ENCODE peak calls at places on chromosomes 16 and 17, in six cellular contexts. S, H, J, E, V and G are unnamed samples. For H3K36me3 and H3K27me3, the result is how much of the 10 kb centered on the place peaks cover.

GRCh38 chr16:1152651-1153259 is at the start of gene CACNA1H:
- DNase-seq in S (peak), H (no peak), J (no peak), E (peak), V (no peak), G (no peak)

GRCh38 chr17:48613862-48614694 is 1.0 kb downstream of the HOXB8 start:
- DNase-seq in S (no peak), H (no peak), J (peak), E (no peak), V (no peak), G (peak)

GRCh38 chr17:27265333-27265732 is 28.6 kb upstream of the WSB1 start:
- DNase-seq in S (no peak), H (no peak), J (no peak), E (no peak), V (no peak), G (no peak)

GRCh38 chr17:80951121-80952090 is 40.2 kb upstream of the CHMP6 start:
- DNase-seq in S (no peak), H (no peak), J (peak), E (peak), V (no peak), G (peak)

GRCh38 chr16:74563828-74564263 is 43.1 kb downstream of the GLG1 start:
- DNase-seq in S (peak), H (peak), J (no peak), E (peak), V (peak), G (no peak)

GRCh38 chr16:84041881-84042280 is 714 bp downstream of the SLC38A8 start:
- DNase-seq in S (no peak), H (no peak), J (peak), E (peak), V (no peak), G (peak)

GRCh38 chr17:18860161-18860972 is 2.4 kb downstream of the PRPSAP2 start:
- DNase-seq in S (no peak), H (no peak), J (no peak), E (no peak), V (no peak), G (no peak)

GRCh38 chr16:66166451-66166850 is 200.0 kb upstream of the CDH5 start:
- DNase-seq in S (no peak), H (no peak), J (no peak), E (no peak), V (no peak), G (no peak)

GRCh38 chr16:50315346-50315997 is 49.1 kb downstream of the ADCY7 start:
- DNase-seq in S (no peak), H (peak), J (peak), E (no peak), V (no peak), G (no peak)

DNA sequence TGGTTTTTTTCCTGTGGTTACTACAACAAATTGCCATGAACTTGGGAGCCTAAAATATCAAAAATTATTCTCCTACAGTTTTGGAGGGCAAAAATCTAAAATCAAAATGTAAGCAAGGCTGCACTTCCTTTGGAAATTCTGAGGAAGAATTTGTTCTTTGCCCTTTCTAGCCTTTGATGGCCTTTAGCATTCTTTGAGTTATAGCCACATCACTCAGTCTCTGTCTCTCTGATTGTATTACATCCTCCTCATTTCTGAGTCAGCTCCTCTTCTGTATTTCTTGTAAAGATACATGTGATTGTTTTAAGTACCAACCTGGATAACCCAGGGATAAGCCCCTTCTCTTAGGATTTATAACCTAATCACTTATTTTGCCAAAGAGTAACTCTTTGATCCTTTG is 282.0 kb downstream of the BCAS3 start:
- DNase-seq in S (no peak), H (no peak), J (no peak), E (no peak), V (no peak), G (no peak)
- H3K36me3 ChIP-seq in S (under half), H (under half), J (under half), E (under half), V (under half), G (under half)

GRCh38 chr16:21644674-21645073 is 7.7 kb downstream of the IGSF6 start:
- DNase-seq in S (no peak), H (no peak), J (no peak), E (no peak), V (no peak), G (no peak)
- H3K4me3 ChIP-seq in S (no peak), H (no peak), J (no peak), E (peak), V (no peak), G (no peak)

DNA sequence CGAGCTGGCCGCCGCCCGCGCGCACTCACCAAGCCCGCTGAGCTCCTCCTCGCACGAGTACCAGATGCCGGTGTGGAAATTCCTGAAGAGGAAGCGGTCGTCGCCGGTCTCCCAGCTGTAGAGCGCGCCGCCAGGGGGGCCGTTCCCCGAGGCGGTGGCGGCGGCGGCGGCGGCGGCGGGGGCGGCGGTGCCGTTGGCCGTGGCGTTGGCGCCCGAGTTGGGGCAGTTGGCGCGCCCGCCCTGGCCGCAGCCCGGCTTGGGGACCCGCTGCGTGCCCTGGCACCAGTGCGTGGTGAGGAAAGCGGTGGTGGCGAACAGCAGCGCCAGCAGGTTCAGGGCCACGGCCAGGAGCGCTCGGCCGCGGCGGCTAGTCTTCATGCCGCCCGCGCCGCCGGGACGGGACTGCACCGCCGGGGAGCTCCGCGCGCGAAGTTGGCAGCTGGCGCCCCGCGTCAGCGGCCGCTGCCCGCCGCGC is 430 bp downstream of the GSG1L start:
- DNase-seq in S (no peak), H (no peak), J (no peak), E (no peak), V (no peak), G (peak)
- H3K27me3 ChIP-seq in S (half or more), H (under half), J (under half), E (half or more), V (under half), G (under half)

GRCh38 chr17:8502100-8502499 is 66.4 kb downstream of the NDEL1 start:
- DNase-seq in S (no peak), H (no peak), J (peak), E (no peak), V (no peak), G (no peak)

GRCh38 chr17:8500609-8501008 is 64.9 kb downstream of the NDEL1 start:
- DNase-seq in S (no peak), H (no peak), J (peak), E (no peak), V (no peak), G (no peak)

GRCh38 chr17:8499614-8500013 is 63.9 kb downstream of the NDEL1 start:
- DNase-seq in S (no peak), H (no peak), J (no peak), E (no peak), V (no peak), G (no peak)

GRCh38 chr17:8496081-8496480 is 60.4 kb downstream of the NDEL1 start:
- DNase-seq in S (no peak), H (no peak), J (peak), E (no peak), V (no peak), G (no peak)

GRCh38 chr17:8499171-8499570 is 63.5 kb downstream of the NDEL1 start:
- DNase-seq in S (no peak), H (no peak), J (peak), E (no peak), V (no peak), G (no peak)
- H3K36me3 ChIP-seq in S (half or more), H (under half), J (under half), E (under half), V (half or more), G (half or more)

DNA sequence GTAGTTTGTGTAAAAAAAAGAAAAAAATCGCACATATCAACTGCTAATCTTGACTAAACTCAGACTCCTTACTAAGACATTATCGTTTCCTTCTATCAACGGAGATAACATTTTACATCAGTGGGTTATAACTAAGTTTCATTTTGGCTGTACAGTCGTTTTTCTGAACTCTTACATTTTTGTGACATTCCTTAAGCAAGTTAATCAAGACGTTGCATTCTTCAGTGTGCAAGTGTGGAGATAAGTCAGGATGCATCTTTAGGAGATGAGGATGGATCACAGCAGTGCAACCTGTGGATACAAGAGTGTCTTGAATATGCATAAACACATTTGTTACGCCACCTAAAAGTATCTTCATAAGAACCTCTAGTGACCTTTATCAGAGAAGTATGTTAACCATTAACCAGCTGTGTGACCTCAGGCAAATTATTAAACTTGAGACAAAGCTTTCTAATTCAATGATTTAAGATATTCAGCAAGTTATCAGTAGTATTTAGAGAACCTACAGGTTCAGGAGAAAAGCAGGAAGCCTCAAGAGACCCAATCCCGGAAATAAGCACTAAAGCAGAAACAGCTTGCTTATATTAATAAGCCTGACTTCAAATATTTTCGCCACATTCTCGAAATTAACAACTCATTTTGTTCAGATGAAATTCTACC is 9.4 kb downstream of the CMC2 start:
- DNase-seq in S (no peak), H (no peak), J (no peak), E (no peak), V (no peak), G (no peak)
- H3K4me3 ChIP-seq in S (no peak), H (no peak), J (no peak), E (peak), V (peak), G (no peak)

DNA sequence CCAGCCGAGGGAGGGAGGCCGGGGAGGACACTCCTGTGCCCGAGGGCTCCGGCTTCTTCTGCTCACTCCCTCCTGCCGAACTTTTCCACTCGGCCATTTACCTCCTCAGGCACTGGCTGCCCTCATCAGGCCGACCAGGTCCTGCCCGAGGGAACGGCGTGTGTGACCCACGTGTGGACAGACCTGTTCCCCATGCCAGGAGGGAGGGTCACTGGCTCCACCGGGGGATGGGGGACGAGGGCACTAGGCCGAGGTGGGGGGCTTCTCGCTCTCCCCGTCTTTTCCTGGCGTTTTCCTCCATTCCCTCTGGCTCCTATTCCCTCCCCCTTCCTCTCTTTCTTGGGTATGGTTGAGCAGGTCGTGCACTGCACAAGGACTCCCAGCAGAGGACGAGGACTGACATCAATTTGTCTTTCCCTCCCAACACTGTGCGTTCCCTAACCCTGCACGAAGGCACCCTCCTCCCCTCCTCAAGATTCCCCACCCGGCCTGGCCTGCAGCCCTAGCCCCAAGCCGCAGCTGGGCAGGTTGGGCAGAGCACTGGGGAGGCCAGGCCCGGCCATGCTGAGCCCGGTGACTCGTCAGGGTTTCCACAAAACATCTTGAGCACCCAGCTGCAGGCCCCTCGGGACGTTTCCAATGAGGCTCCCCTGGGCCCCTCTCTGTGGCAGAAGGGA is 3.2 kb upstream of the IL17C start:
- DNase-seq in S (peak), H (no peak), J (no peak), E (no peak), V (no peak), G (peak)
- H3K27me3 ChIP-seq in S (under half), H (under half), J (under half), E (half or more), V (under half), G (under half)

GRCh38 chr17:67150826-67151225 is 94.2 kb downstream of the HELZ start:
- DNase-seq in S (no peak), H (no peak), J (no peak), E (no peak), V (no peak), G (no peak)

GRCh38 chr17:67143318-67143717 is 99.0 kb downstream of the CACNG1 start:
- DNase-seq in S (no peak), H (no peak), J (no peak), E (no peak), V (no peak), G (no peak)

GRCh38 chr17:67148352-67148751 is 96.6 kb downstream of the HELZ start:
- DNase-seq in S (no peak), H (no peak), J (no peak), E (no peak), V (no peak), G (no peak)

GRCh38 chr17:67139784-67140665 is 95.7 kb downstream of the CACNG1 start:
- DNase-seq in S (peak), H (no peak), J (no peak), E (no peak), V (no peak), G (peak)

GRCh38 chr17:67145406-67145805 is 99.6 kb downstream of the HELZ start:
- DNase-seq in S (no peak), H (no peak), J (no peak), E (no peak), V (no peak), G (no peak)
- H3K36me3 ChIP-seq in S (half or more), H (under half), J (under half), E (under half), V (half or more), G (under half)